ENCODE peak calls at places on chromosomes 11 and 22, in ten cellular contexts. W is AG04450, O is colonic mucosa, E is fibroblast of lung, H is GM23338, V is heart right ventricle, R is A549, Z is AG04449, M is heart left ventricle, Q is adrenal gland. C is an unnamed sample.

GRCh38 chr11:117898059-117898458 is 21.6 kb upstream of the FXYD6 start:
- DNase-seq in W (no peak), O (no peak), E (no peak), H (no peak), V (no peak), R (no peak), Z (no peak), M (no peak), Q (no peak), C (no peak)

GRCh38 chr22:22070371-22070824 is 87.8 kb upstream of the TOP3B start:
- DNase-seq in W (no peak), O (no peak), E (no peak), H (no peak), V (no peak), R (no peak), Z (no peak), M (no peak), Q (no peak), C (no peak)

GRCh38 chr22:39212721-39213376 is 31.9 kb downstream of the PDGFB start:
- DNase-seq in W (no peak), O (no peak), E (peak), H (peak), V (no peak), R (peak), Z (no peak), M (no peak), Q (no peak), C (no peak)

GRCh38 chr11:66239998-66240780 is 28.2 kb upstream of the RAB1B start:
- DNase-seq in W (no peak), O (no peak), E (no peak), H (no peak), V (no peak), R (no peak), Z (no peak), M (no peak), Q (no peak), C (no peak)

GRCh38 chr11:58503361-58503856 is 4.5 kb downstream of the OR5B21 start:
- DNase-seq in W (no peak), O (no peak), E (peak), H (no peak), V (no peak), R (no peak), Z (no peak), M (no peak), Q (no peak), C (no peak)

GRCh38 chr11:85595285-85595884 is 31.8 kb downstream of the DLG2 start:
- DNase-seq in W (peak), O (no peak), E (peak), H (peak), V (no peak), R (peak), Z (no peak), M (no peak), Q (no peak), C (peak)

GRCh38 chr11:122068096-122068495 is 47.9 kb downstream of the BLID start:
- DNase-seq in W (no peak), O (no peak), E (peak), H (no peak), V (no peak), R (no peak), Z (no peak), M (no peak), Q (no peak), C (no peak)

GRCh38 chr11:61973603-61974162 is 6.2 kb upstream of the FTH1 start:
- DNase-seq in W (no peak), O (peak), E (no peak), H (no peak), V (no peak), R (no peak), Z (no peak), M (no peak), Q (no peak), C (no peak)

GRCh38 chr22:25050566-25050965 is 98.0 kb downstream of the KIAA1671 start:
- DNase-seq in W (no peak), O (no peak), E (no peak), H (no peak), V (no peak), R (no peak), Z (no peak), M (no peak), Q (no peak), C (no peak)

GRCh38 chr11:72229925-72230763 is 5.6 kb downstream of the INPPL1 start:
- DNase-seq in W (no peak), O (no peak), E (no peak), H (no peak), V (no peak), R (no peak), Z (no peak), M (no peak), Q (peak), C (no peak)

GRCh38 chr11:1875093-1875785 is 16.5 kb downstream of the PRR33 start:
- DNase-seq in W (no peak), O (no peak), E (no peak), H (no peak), V (peak), R (no peak), Z (no peak), M (peak), Q (peak), C (no peak)

GRCh38 chr11:43542734-43543133 is 137.8 kb upstream of the HSD17B12 start:
- DNase-seq in W (no peak), O (no peak), E (no peak), H (no peak), V (no peak), R (no peak), Z (no peak), M (no peak), Q (no peak), C (no peak)

GRCh38 chr11:27390318-27390958 is 27.4 kb upstream of the CCDC34 start:
- DNase-seq in W (no peak), O (no peak), E (no peak), H (peak), V (no peak), R (peak), Z (no peak), M (no peak), Q (no peak), C (no peak)

GRCh38 chr11:118247041-118247440 is 5.1 kb downstream of the MPZL3 start:
- DNase-seq in W (no peak), O (no peak), E (no peak), H (no peak), V (no peak), R (no peak), Z (no peak), M (no peak), Q (no peak), C (no peak)

GRCh38 chr11:15742626-15743243 is 613.6 kb downstream of the SOX6 start:
- DNase-seq in W (no peak), O (no peak), E (peak), H (no peak), V (no peak), R (no peak), Z (no peak), M (no peak), Q (no peak), C (no peak)

GRCh38 chr11:15216678-15217077 is 102.0 kb downstream of the INSC start:
- DNase-seq in W (no peak), O (no peak), E (no peak), H (peak), V (no peak), R (no peak), Z (no peak), M (no peak), Q (no peak), C (no peak)

GRCh38 chr11:23391031-23391430 is 530.8 kb upstream of the CCDC179 start:
- DNase-seq in W (no peak), O (no peak), E (no peak), H (no peak), V (no peak), R (no peak), Z (no peak), M (no peak), Q (no peak), C (no peak)

GRCh38 chr11:47912843-47913437 is 64.8 kb upstream of the NUP160 start:
- DNase-seq in W (no peak), O (no peak), E (no peak), H (no peak), V (no peak), R (peak), Z (no peak), M (no peak), Q (no peak), C (no peak)

GRCh38 chr11:70116386-70117077 is 38.4 kb downstream of the ANO1 start:
- DNase-seq in W (no peak), O (no peak), E (no peak), H (no peak), V (peak), R (no peak), Z (no peak), M (no peak), Q (no peak), C (no peak)

GRCh38 chr11:19244084-19244483 is 3.3 kb upstream of the E2F8 start:
- DNase-seq in W (no peak), O (peak), E (no peak), H (no peak), V (no peak), R (no peak), Z (no peak), M (no peak), Q (no peak), C (no peak)

GRCh38 chr22:31329453-31330215 is 16.5 kb downstream of the PATZ1 start:
- DNase-seq in W (no peak), O (no peak), E (no peak), H (no peak), V (no peak), R (no peak), Z (no peak), M (no peak), Q (no peak), C (no peak)

GRCh38 chr22:31329029-31329428 is 17.1 kb downstream of the PATZ1 start:
- DNase-seq in W (no peak), O (no peak), E (peak), H (no peak), V (no peak), R (no peak), Z (no peak), M (no peak), Q (no peak), C (peak)

GRCh38 chr22:31327786-31328544 is 18.2 kb downstream of the PATZ1 start:
- DNase-seq in W (no peak), O (no peak), E (no peak), H (no peak), V (no peak), R (no peak), Z (no peak), M (no peak), Q (no peak), C (no peak)

GRCh38 chr22:31328545-31328960 is 17.6 kb downstream of the PATZ1 start:
- DNase-seq in W (no peak), O (no peak), E (no peak), H (no peak), V (no peak), R (no peak), Z (no peak), M (no peak), Q (no peak), C (no peak)

GRCh38 chr22:31326877-31327276 is 19.3 kb downstream of the PATZ1 start:
- DNase-seq in W (no peak), O (no peak), E (no peak), H (no peak), V (no peak), R (no peak), Z (no peak), M (no peak), Q (no peak), C (no peak)
- TF ChIP-seq CTCF in W (no peak), O (no peak), E (no peak), H (no peak), V (no peak), R (no peak), Z (no peak), M (no peak), Q (no peak), C (no peak)

GRCh38 chr11:123145661-123146060 is 49.4 kb downstream of the CLMP start:
- DNase-seq in W (no peak), O (no peak), E (no peak), H (no peak), V (no peak), R (peak), Z (no peak), M (no peak), Q (no peak), C (no peak)
- H3K4me3 ChIP-seq in W (no peak), O (no peak), E (no peak), H (no peak), V (no peak), R (peak), Z (no peak), M (no peak), Q (no peak), C (no peak)

DNA sequence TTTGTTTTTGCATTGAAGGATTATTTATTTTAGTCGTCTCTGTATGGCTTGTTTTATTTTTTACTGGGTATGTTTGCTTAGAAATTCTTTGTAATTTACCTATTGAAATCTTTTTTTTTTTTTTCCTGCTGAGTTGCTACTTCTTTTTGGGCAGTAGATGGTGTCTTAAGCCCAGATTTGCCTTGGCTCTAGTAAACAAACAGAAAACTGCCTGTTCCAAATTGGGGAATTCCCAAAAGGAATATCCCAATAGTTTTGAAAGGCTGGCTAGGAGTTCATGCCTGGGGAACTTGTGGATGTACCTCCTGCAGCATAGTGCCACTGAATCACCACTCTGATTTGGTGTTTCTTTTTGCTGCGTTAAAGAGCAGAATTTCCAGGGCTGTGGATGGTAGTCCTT is 17.7 kb downstream of the PAMR1 start:
- DNase-seq in W (no peak), O (no peak), E (no peak), H (no peak), V (no peak), R (peak), Z (no peak), M (no peak), Q (no peak), C (no peak)
- TF ChIP-seq CTCF in W (no peak), O (no peak), E (no peak), H (peak), V (no peak), R (no peak), Z (no peak), M (no peak), Q (no peak), C (no peak)

DNA sequence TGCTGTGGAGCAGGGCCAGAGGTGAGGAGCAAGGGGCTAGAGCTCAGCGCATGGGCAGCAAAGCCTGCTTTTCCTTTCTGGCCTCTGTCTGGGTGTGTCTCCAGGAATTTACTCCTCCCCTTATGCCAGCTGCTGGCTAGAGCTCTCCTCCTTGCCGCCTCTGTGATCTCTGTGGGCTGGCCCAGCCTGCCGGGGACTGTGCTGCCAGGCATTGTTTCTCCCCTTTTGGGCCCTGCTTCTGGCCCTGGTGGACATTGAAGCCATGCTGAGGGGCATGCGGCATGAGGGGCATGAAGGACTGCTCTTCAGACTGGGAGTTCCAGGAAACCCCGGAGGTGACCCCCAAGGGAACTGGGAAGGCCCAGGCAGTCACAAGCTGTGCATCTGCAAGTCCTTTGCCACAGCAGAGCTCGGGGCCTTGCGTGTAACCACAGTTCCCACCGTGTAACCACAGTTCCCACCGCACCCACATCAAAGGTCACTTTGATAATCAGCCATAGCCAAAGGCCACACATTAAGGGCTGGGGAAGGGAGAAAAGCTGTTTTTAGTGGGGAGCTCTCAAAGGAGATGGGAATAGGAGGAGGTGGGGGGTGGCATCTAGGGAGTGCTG is 62.1 kb downstream of the PPFIBP2 start:
- DNase-seq in W (no peak), O (peak), E (no peak), H (no peak), V (peak), R (peak), Z (no peak), M (no peak), Q (no peak), C (peak)
- H3K4me3 ChIP-seq in W (no peak), O (peak), E (no peak), H (no peak), V (no peak), R (no peak), Z (no peak), M (no peak), Q (no peak), C (no peak)

GRCh38 chr11:34565417-34566208 is 52.0 kb upstream of the ELF5 start:
- DNase-seq in W (no peak), O (peak), E (no peak), H (peak), V (no peak), R (peak), Z (no peak), M (no peak), Q (no peak), C (no peak)
- TF ChIP-seq CTCF in W (peak), O (peak), E (peak), H (peak), V (peak), R (peak), Z (peak), M (no peak), Q (no peak), C (peak)